ENCODE peak calls at places on chromosome 1, in four cellular contexts. F is pancreas; R is heart right ventricle; Y is effector memory CD4-positive, alpha-beta T cell. M is an unnamed sample. For H3K4me1, the result is how much of the 10 kb centered on the place peaks cover.

GRCh38 chr1:45018599-45019230 is 6.7 kb downstream of the UROD start:
- DNase-seq in Y (no peak), F (peak), R (no peak), M (peak)

GRCh38 chr1:24228312-24228711 is 41.2 kb upstream of the IFNLR1 start:
- DNase-seq in R (no peak), Y (no peak), F (no peak), M (no peak)

GRCh38 chr1:180358649-180359048 is 128.6 kb downstream of the LHX4 start:
- DNase-seq in Y (no peak), R (peak), F (no peak), M (no peak)

GRCh38 chr1:48036693-48037386 is 39.7 kb upstream of the TRABD2B start:
- DNase-seq in R (no peak), Y (no peak), F (no peak), M (no peak)

GRCh38 chr1:201358596-201358995 is 18.9 kb downstream of the TNNT2 start:
- DNase-seq in Y (no peak), R (no peak), F (no peak), M (no peak)

GRCh38 chr1:195686764-195687163 is 921.5 kb downstream of the KCNT2 start:
- DNase-seq in R (no peak), F (no peak), Y (no peak), M (no peak)

GRCh38 chr1:170445096-170445495 is 86.9 kb upstream of the GORAB start:
- DNase-seq in Y (no peak), F (no peak), R (no peak), M (no peak)

GRCh38 chr1:200405273-200405672 is 4.6 kb downstream of the ZNF281 start:
- DNase-seq in Y (no peak), F (no peak), R (no peak), M (no peak)

GRCh38 chr1:31593770-31594632 is 17.7 kb downstream of the TINAGL1 start:
- DNase-seq in R (peak), F (peak), Y (peak), M (peak)

GRCh38 chr1:209411491-209411929 is 172.0 kb upstream of the CAMK1G start:
- DNase-seq in R (no peak), Y (no peak), F (no peak), M (peak)

GRCh38 chr1:50348449-50349241 is 74.6 kb downstream of the DMRTA2 start:
- DNase-seq in Y (peak), F (peak), R (peak), M (peak)

GRCh38 chr1:86447198-86447790 is 21.4 kb upstream of the CLCA1 start:
- DNase-seq in R (no peak), Y (no peak), F (no peak), M (no peak)

GRCh38 chr1:237887542-237887941 is 3.2 kb downstream of the ZP4 start:
- DNase-seq in F (no peak), R (no peak), Y (no peak), M (no peak)

GRCh38 chr1:9576903-9577302 is 11.8 kb upstream of the TMEM201 start:
- DNase-seq in Y (no peak), F (no peak), R (no peak), M (no peak)

GRCh38 chr1:227049253-227049652 is 109.2 kb downstream of the COQ8A start:
- DNase-seq in R (no peak), Y (no peak), F (no peak), M (no peak)

GRCh38 chr1:218164111-218164929 is 120.8 kb upstream of the RRP15 start:
- DNase-seq in R (peak), Y (no peak), F (no peak), M (peak)

GRCh38 chr1:152926091-152926490 is 17.7 kb downstream of the IVL start:
- DNase-seq in R (no peak), Y (no peak), F (no peak), M (no peak)

GRCh38 chr1:52239708-52240001 is 97.8 kb downstream of the ZFYVE9 start:
- DNase-seq in R (no peak), Y (no peak), F (no peak), M (no peak)

GRCh38 chr1:236502972-236503639 is 20.7 kb upstream of the LGALS8 start:
- DNase-seq in F (peak), R (peak), Y (no peak), M (peak)

GRCh38 chr1:18123467-18123992 is 15.9 kb downstream of the IGSF21 start:
- DNase-seq in Y (no peak), F (no peak), R (no peak), M (no peak)

GRCh38 chr1:1594602-1594981 is 5.3 kb downstream of the FNDC10 start:
- DNase-seq in F (no peak), Y (no peak), R (no peak), M (no peak)

GRCh38 chr1:26020941-26021646 is 481 bp upstream of the EXTL1 start:
- DNase-seq in Y (no peak), F (no peak), R (no peak), M (no peak)
- H3K4me1 ChIP-seq in Y (under half), F (under half), R (under half), M (under half)

GRCh38 chr1:40140211-40140709 is 20.9 kb upstream of the RLF start:
- DNase-seq in R (no peak), Y (no peak), F (no peak), M (no peak)

GRCh38 chr1:40141878-40142535 is 19.2 kb upstream of the RLF start:
- DNase-seq in F (no peak), R (no peak), Y (no peak), M (no peak)

GRCh38 chr1:40143891-40144575 is 17.2 kb upstream of the RLF start:
- DNase-seq in Y (peak), F (peak), R (peak), M (peak)
- H3K4me1 ChIP-seq in Y (under half), F (under half), R (under half), M (under half)

DNA sequence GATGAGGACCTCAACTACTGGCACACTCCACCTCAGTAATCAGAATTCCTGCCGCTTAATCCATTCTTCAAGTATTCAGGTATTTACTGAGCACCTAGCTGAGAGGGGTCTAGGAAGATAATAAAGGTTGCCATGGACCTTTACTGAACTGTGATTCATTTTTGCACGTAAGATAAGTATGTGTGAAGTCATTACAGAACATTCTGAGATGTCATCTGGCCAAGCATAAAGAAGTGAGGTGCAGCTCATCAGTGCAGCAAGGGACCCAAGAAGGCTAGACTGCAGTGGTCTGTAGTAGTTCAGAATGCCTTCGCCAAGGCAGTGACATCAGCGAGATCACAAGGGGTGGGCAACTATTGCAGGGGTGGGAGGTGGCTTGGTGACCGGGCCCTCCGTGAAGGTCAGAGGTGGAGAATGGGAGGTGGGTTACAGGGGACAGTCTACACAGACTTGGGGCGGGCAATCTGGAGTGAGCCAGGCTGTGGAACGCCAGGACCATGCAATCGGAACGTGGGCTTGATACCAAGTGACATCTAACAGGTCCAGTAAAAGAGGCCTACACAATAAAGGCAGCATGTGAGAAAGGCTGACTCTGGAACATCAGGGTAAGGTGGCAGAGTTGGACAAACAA is 107.4 kb downstream of the SLC45A1 start:
- DNase-seq in F (no peak), R (no peak), Y (no peak), M (no peak)
- H3K4me1 ChIP-seq in F (under half), R (under half), Y (half or more), M (under half)

DNA sequence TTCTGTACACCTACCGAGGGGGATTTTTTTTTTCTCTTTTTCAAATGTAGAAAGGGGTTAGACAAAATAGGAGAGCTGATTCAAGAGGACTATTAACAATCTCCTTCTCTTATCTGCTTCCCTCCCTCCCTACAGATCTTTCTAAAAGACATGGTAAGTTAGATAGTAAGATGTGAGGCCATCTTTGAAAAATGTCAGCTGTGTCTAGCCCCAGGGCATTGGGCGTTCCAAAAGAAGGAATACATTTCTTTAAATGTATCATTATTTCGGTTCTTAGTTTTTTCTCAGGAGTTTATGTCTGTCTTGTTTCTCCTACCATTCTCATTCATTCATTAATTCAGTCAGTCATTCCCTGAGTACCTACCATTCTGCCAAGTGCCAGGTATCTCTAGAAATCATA is 27.2 kb downstream of the BCL9 start:
- DNase-seq in R (no peak), Y (no peak), F (no peak), M (no peak)
- H3K4me1 ChIP-seq in R (under half), Y (under half), F (under half), M (under half)

GRCh38 chr1:208318150-208318734 is 74.1 kb upstream of the PLXNA2 start:
- DNase-seq in Y (no peak), R (no peak), F (no peak), M (no peak)

GRCh38 chr1:208312706-208313105 is 68.5 kb upstream of the PLXNA2 start:
- DNase-seq in Y (no peak), F (no peak), R (no peak), M (no peak)

GRCh38 chr1:208309771-208310170 is 65.6 kb upstream of the PLXNA2 start:
- DNase-seq in F (no peak), Y (no peak), R (no peak), M (no peak)

GRCh38 chr1:208314431-208314830 is 70.2 kb upstream of the PLXNA2 start:
- DNase-seq in Y (no peak), R (no peak), F (no peak), M (no peak)
- H3K4me1 ChIP-seq in Y (under half), R (under half), F (under half), M (under half)

GRCh38 chr1:205817988-205818387 is 5.0 kb upstream of the SLC41A1 start:
- DNase-seq in Y (no peak), R (no peak), F (no peak), M (no peak)

GRCh38 chr1:205824180-205824579 is 11.2 kb upstream of the SLC41A1 start:
- DNase-seq in F (no peak), Y (no peak), R (no peak), M (no peak)

GRCh38 chr1:205826407-205826806 is 13.4 kb upstream of the SLC41A1 start:
- DNase-seq in F (no peak), Y (no peak), R (no peak), M (no peak)

GRCh38 chr1:205826975-205827374 is 14.0 kb upstream of the SLC41A1 start:
- DNase-seq in Y (no peak), R (no peak), F (no peak), M (no peak)

DNA sequence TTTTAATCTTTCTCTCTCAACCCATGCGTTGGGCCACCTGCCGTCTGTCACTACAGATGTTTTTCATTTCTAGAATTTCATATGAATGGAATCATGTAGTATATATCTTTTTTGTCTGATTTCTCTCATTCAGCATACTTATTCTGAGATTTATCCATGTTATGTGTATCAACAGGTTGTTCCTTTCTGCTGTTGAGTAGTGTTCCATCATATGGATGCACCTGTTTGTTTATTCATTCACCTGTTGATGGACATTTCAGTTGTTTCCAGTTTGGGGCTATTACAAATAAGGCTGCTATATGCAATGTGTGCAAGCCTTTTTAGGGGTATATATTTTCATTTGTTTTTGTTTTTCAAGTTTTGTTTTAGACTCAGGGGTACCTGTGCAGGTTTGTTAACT is 9.4 kb upstream of the SLC41A1 start:
- DNase-seq in R (no peak), Y (no peak), F (no peak), M (no peak)
- H3K4me1 ChIP-seq in R (under half), Y (under half), F (under half), M (under half)

GRCh38 chr1:154973344-154974085 is 966 bp upstream of the CKS1B start:
- DNase-seq in R (peak), F (peak), Y (peak), M (peak)
- H3K4me1 ChIP-seq in R (under half), F (under half), Y (under half), M (under half)

DNA sequence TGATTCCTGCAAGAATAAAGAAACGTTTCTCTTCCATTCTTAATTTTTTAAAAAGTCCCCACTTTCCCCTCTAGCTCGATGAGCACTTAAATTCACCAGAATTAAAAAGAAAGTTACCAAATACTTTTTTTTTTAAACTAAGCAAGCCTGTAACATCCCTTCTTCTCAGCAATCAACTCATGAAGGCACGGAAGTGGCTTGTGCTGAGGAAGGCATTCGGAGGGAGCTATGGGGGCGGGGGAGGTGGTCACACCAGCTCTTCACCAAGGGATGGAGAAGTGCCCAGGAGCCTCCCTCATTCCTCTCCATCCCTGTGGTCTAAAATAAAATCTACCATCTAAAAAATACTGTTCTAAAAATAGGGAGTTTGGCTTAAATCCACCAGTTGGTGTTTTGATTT is 61.3 kb downstream of the GADD45A start:
- DNase-seq in Y (no peak), R (no peak), F (no peak), M (no peak)
- H3K4me1 ChIP-seq in Y (under half), R (under half), F (under half), M (under half)

GRCh38 chr1:4108741-4109625 is 208.9 kb upstream of the C1orf174 start:
- DNase-seq in F (no peak), Y (no peak), R (no peak), M (no peak)
- H3K4me1 ChIP-seq in F (under half), Y (under half), R (under half), M (under half)

M was measured in prostate gland.